ENCODE peak calls at places on chromosome 5, in nine cellular contexts. Z is Daoy; K is NCI-H1105; J is iPS-NIHi11; H is nucleus accumbens; U is mammary epithelial cell; C is effector memory CD8-positive, alpha-beta T cell; M is GM12891; W is C1 segment of cervical spinal cord. Y is an unnamed sample.

GRCh38 chr5:126852104-126852531 is 75.2 kb downstream of the LMNB1 start:
- DNase-seq in Z (no peak), K (no peak), J (no peak), H (no peak), U (no peak), C (no peak), M (no peak), W (no peak), Y (no peak)

GRCh38 chr5:81424728-81425127 is 30.8 kb upstream of the ACOT12 start:
- DNase-seq in Z (no peak), K (no peak), J (no peak), H (no peak), U (no peak), C (no peak), M (no peak), W (no peak), Y (no peak)

GRCh38 chr5:32020271-32020670 is 153.8 kb downstream of the GOLPH3 start:
- DNase-seq in Z (no peak), K (no peak), J (no peak), H (no peak), U (no peak), C (no peak), M (no peak), W (no peak), Y (no peak)

GRCh38 chr5:157820593-157821252 is 38.2 kb downstream of the CLINT1 start:
- DNase-seq in Z (peak), K (no peak), J (peak), H (no peak), U (peak), C (no peak), M (no peak), W (no peak), Y (peak)

GRCh38 chr5:37837101-37838032 is 2.5 kb downstream of the GDNF start:
- DNase-seq in Z (peak), K (peak), J (peak), H (peak), U (peak), C (peak), M (peak), W (peak), Y (peak)

GRCh38 chr5:68803881-68804319 is 289.9 kb upstream of the SLC30A5 start:
- DNase-seq in Z (no peak), K (no peak), J (no peak), H (no peak), U (no peak), C (no peak), M (no peak), W (no peak), Y (peak)

GRCh38 chr5:133382661-133383579 is 229.4 kb downstream of the FSTL4 start:
- DNase-seq in Z (no peak), K (no peak), J (no peak), H (no peak), U (no peak), C (no peak), M (no peak), W (no peak), Y (no peak)

GRCh38 chr5:93831449-93831848 is 90.0 kb upstream of the POU5F2 start:
- DNase-seq in Z (peak), K (no peak), J (no peak), H (no peak), U (peak), C (no peak), M (no peak), W (no peak), Y (no peak)

GRCh38 chr5:147852365-147852764 is 20.9 kb upstream of the SPINK1 start:
- DNase-seq in Z (no peak), K (no peak), J (no peak), H (no peak), U (no peak), C (no peak), M (no peak), W (no peak), Y (no peak)

GRCh38 chr5:56264417-56265025 is 31.4 kb upstream of the ANKRD55 start:
- DNase-seq in Z (peak), K (no peak), J (peak), H (no peak), U (peak), C (no peak), M (no peak), W (no peak), Y (peak)

GRCh38 chr5:76556511-76557221 is 66.5 kb downstream of the F2RL2 start:
- DNase-seq in Z (no peak), K (no peak), J (no peak), H (no peak), U (no peak), C (no peak), M (peak), W (no peak), Y (no peak)

GRCh38 chr5:38023799-38024198 is 184.0 kb upstream of the GDNF start:
- DNase-seq in Z (no peak), K (no peak), J (no peak), H (no peak), U (no peak), C (no peak), M (no peak), W (no peak), Y (no peak)

GRCh38 chr5:5558593-5558992 is 136.1 kb downstream of the ICE1 start:
- DNase-seq in Z (no peak), K (no peak), J (no peak), H (no peak), U (no peak), C (no peak), M (no peak), W (no peak), Y (no peak)

GRCh38 chr5:39494099-39494498 is 69.3 kb upstream of the DAB2 start:
- DNase-seq in Z (no peak), K (no peak), J (no peak), H (no peak), U (no peak), C (no peak), M (no peak), W (no peak), Y (no peak)

GRCh38 chr5:109239501-109239900 is 170.3 kb downstream of the PJA2 start:
- DNase-seq in Z (no peak), K (no peak), J (no peak), H (no peak), U (no peak), C (no peak), M (no peak), W (no peak), Y (no peak)

GRCh38 chr5:138950411-138951011 is 75.4 kb upstream of the LRRTM2 start:
- DNase-seq in Z (no peak), K (no peak), J (no peak), H (no peak), U (no peak), C (no peak), M (no peak), W (peak), Y (no peak)

GRCh38 chr5:125743939-125744338 is 679.3 kb upstream of the GRAMD2B start:
- DNase-seq in Z (no peak), K (no peak), J (no peak), H (no peak), U (no peak), C (no peak), M (no peak), W (no peak), Y (no peak)

GRCh38 chr5:15522141-15522540 is 22.2 kb downstream of the FBXL7 start:
- DNase-seq in Z (no peak), K (peak), J (no peak), H (no peak), U (no peak), C (no peak), M (no peak), W (no peak), Y (no peak)

GRCh38 chr5:161851691-161852299 is 3.9 kb downstream of the GABRA1 start:
- DNase-seq in Z (no peak), K (no peak), J (no peak), H (no peak), U (no peak), C (no peak), M (no peak), W (no peak), Y (no peak)

GRCh38 chr5:110342683-110343082 is 383.8 kb downstream of the TMEM232 start:
- DNase-seq in Z (no peak), K (no peak), J (no peak), H (no peak), U (no peak), C (no peak), M (no peak), W (no peak), Y (peak)

Y was measured in D341Med.